ENCODE peak calls at places on chromosomes 6 and 20, in nine cellular contexts. R is uterus, B is body of pancreas, C is HCT116, D is GM12878, S is prostate gland, Q is IMR-90, P is vagina, O is upper lobe of left lung. Y is an unnamed sample.

GRCh38 chr20:58797371-58798050 is 53.2 kb downstream of the GNAS-AS1 start:
- DNase-seq in R (no peak), B (no peak), O (no peak), C (no peak), Q (no peak), D (no peak), P (no peak), S (no peak), Y (no peak)

GRCh38 chr20:63252157-63252780 is 2.0 kb downstream of the NKAIN4 start:
- DNase-seq in D (no peak), Q (no peak), R (no peak), C (no peak), B (no peak), S (no peak), P (no peak), O (no peak), Y (no peak)

GRCh38 chr20:41960166-41960565 is 342.0 kb upstream of the CHD6 start:
- DNase-seq in S (no peak), B (no peak), C (no peak), P (peak), O (no peak), R (no peak), Q (no peak), D (no peak), Y (no peak)

GRCh38 chr6:163324326-163324927 is 90.1 kb upstream of the QKI start:
- DNase-seq in Q (no peak), B (no peak), O (no peak), D (no peak), S (no peak), R (no peak), P (no peak), C (no peak), Y (no peak)

GRCh38 chr6:49530141-49530775 is 20.2 kb upstream of the C6orf141 start:
- DNase-seq in C (no peak), D (no peak), O (no peak), S (no peak), Q (no peak), R (no peak), B (no peak), P (no peak), Y (no peak)

GRCh38 chr6:88165877-88166492 is at the start of gene CNR1:
- DNase-seq in Q (no peak), O (peak), R (peak), B (peak), P (no peak), C (no peak), D (no peak), S (peak), Y (no peak)

GRCh38 chr20:46586724-46587123 is 36.3 kb upstream of the OCSTAMP start:
- DNase-seq in B (no peak), O (no peak), C (no peak), R (no peak), Q (no peak), D (no peak), S (no peak), P (no peak), Y (no peak)

GRCh38 chr20:61346996-61347906 is 95.2 kb downstream of the CDH4 start:
- DNase-seq in P (no peak), C (no peak), Q (no peak), O (no peak), R (no peak), D (no peak), S (no peak), B (no peak), Y (no peak)

GRCh38 chr6:150282806-150283205 is 86.0 kb upstream of the IYD start:
- DNase-seq in S (no peak), B (no peak), R (no peak), P (no peak), C (no peak), D (no peak), O (no peak), Q (peak), Y (no peak)

GRCh38 chr20:11652128-11652527 is 265.6 kb upstream of the BTBD3 start:
- DNase-seq in B (no peak), O (no peak), R (no peak), C (no peak), S (no peak), Q (no peak), P (no peak), D (no peak), Y (no peak)

GRCh38 chr6:161198176-161198575 is 75.7 kb downstream of the AGPAT4 start:
- DNase-seq in P (no peak), C (no peak), O (no peak), Q (no peak), B (no peak), D (no peak), R (no peak), S (no peak), Y (no peak)

GRCh38 chr6:30915591-30915946 is 1.5 kb downstream of the VARS2 start:
- DNase-seq in O (no peak), S (peak), B (peak), R (peak), P (no peak), D (no peak), Q (peak), C (peak), Y (no peak)

GRCh38 chr6:94130458-94130857 is 711.1 kb upstream of the EPHA7 start:
- DNase-seq in B (no peak), D (no peak), S (no peak), P (no peak), C (no peak), Q (no peak), R (no peak), O (no peak), Y (no peak)

GRCh38 chr6:10303806-10304520 is 110.9 kb downstream of the TFAP2A start:
- DNase-seq in R (no peak), P (no peak), B (no peak), S (no peak), O (no peak), D (no peak), Q (no peak), C (no peak), Y (no peak)

GRCh38 chr6:22826961-22827360 is 257.6 kb downstream of the HDGFL1 start:
- DNase-seq in S (no peak), Q (peak), P (no peak), C (no peak), R (no peak), O (no peak), D (no peak), B (no peak), Y (no peak)

GRCh38 chr6:29723666-29724588 is 693 bp downstream of the HLA-F start:
- DNase-seq in O (peak), S (peak), C (no peak), P (no peak), Q (no peak), D (no peak), R (peak), B (peak), Y (no peak)

GRCh38 chr20:33976959-33977358 is 16.8 kb upstream of the RALY start:
- DNase-seq in D (no peak), S (no peak), O (no peak), Q (no peak), R (no peak), P (no peak), B (no peak), C (no peak), Y (no peak)

GRCh38 chr20:33981347-33981746 is 12.4 kb upstream of the RALY start:
- DNase-seq in Q (no peak), C (no peak), P (no peak), S (no peak), B (no peak), R (no peak), D (no peak), O (no peak), Y (no peak)

GRCh38 chr20:33977535-33977934 is 16.2 kb upstream of the RALY start:
- DNase-seq in O (no peak), R (no peak), C (no peak), S (no peak), B (no peak), Q (no peak), P (no peak), D (no peak), Y (no peak)

GRCh38 chr20:33981964-33982363 is 11.7 kb upstream of the RALY start:
- DNase-seq in R (no peak), S (no peak), Q (no peak), O (no peak), B (no peak), D (no peak), P (no peak), C (no peak), Y (no peak)

GRCh38 chr20:33979094-33979493 is 14.6 kb upstream of the RALY start:
- DNase-seq in D (no peak), O (no peak), R (no peak), Q (no peak), S (no peak), C (no peak), B (no peak), P (no peak), Y (no peak)
- TF ChIP-seq CTCF in D (no peak), O (no peak), R (no peak), Q (no peak), S (no peak), C (no peak), B (no peak), P (no peak), Y (no peak)

GRCh38 chr20:4812641-4813075 is 90.9 kb downstream of the PRND start:
- DNase-seq in C (no peak), R (no peak), B (no peak), O (no peak), S (no peak), Q (no peak), D (no peak), P (no peak), Y (no peak)

GRCh38 chr20:4813839-4814695 is 92.4 kb downstream of the PRND start:
- DNase-seq in S (no peak), C (no peak), D (peak), P (no peak), Q (no peak), B (peak), O (peak), R (no peak), Y (peak)

GRCh38 chr20:4814696-4815252 is 93.1 kb downstream of the PRND start:
- DNase-seq in C (no peak), P (no peak), B (peak), Q (no peak), O (peak), S (no peak), D (peak), R (no peak), Y (peak)

GRCh38 chr20:4812216-4812615 is 90.5 kb downstream of the PRND start:
- DNase-seq in D (no peak), B (no peak), C (no peak), Q (no peak), P (no peak), R (no peak), O (no peak), S (no peak), Y (peak)

DNA sequence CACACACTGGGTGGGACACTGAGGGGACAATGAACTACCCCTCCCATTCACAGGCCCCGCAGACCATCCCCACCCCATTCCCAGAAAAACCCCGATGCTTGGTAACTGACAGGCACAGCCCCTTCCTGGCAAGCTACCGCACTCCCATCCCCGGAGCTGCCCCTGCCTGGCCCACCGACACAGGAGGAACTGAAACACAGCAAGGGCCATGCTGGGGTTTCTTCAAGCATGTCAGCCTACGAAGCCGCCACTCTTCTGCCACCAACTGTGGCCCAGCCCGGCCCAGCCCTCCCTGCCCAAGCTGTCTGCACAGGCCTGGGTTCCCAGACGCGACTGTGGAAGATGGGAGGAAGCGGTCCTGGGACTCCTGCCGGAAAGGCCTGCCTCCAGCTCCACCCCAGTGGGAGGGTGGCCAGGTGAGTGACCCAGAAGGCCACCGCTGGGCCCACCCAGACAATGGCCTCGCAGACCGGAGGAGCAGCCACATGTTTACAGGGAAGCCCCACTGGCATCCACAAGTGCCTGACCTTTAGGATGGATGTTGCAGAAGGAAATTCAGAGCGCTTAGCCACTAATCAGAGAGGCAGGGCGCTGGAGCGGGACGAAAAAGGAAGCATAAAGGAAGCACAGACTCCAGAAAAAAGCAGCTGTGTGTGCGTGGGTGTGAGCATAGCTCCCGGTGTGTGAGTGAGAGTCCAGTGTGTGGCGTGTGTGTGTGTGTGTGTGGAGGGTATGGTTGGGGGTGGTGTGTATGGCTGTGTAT is 91.5 kb downstream of the PRND start:
- DNase-seq in P (no peak), O (peak), R (no peak), Q (no peak), S (no peak), D (peak), B (peak), C (no peak), Y (peak)
- H3K4me3 ChIP-seq in P (no peak), O (no peak), R (no peak), Q (no peak), S (no peak), D (peak), B (no peak), C (no peak), Y (no peak)

GRCh38 chr20:43666376-43667328 is at the start of gene MYBL2:
- DNase-seq in R (no peak), D (no peak), C (peak), S (no peak), B (peak), P (no peak), O (peak), Q (peak), Y (no peak)
- TF ChIP-seq POLR2A in R (no peak), D (peak), C (no peak), S (no peak), B (no peak), P (no peak), O (no peak), Q (no peak), Y (no peak)

GRCh38 chr6:132166670-132167069 is 215.5 kb upstream of the CCN2 start:
- DNase-seq in C (no peak), B (no peak), P (no peak), O (no peak), R (no peak), Q (no peak), S (no peak), D (no peak), Y (no peak)

GRCh38 chr6:132165677-132166076 is 214.5 kb upstream of the CCN2 start:
- DNase-seq in P (no peak), S (no peak), C (no peak), D (no peak), O (no peak), B (no peak), Q (no peak), R (no peak), Y (no peak)

DNA sequence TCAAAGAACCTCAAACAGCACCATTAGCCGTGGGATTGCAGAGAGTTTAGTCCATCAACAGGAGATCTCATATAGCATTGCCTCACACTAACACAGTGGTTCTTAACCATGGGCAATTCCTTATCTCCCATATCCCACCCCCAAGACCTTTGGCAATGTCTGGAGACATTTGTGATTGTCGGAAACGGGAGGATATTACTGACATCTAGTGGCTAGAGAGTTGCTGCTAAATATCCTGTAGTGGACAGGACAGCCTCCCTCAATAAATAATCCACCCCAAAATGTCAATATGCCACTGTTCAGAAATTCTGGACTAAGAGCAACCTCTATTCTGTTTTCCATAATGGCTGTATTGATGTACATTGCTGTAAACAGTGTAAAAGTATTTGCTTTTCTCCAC is 210.1 kb upstream of the CCN2 start:
- DNase-seq in D (no peak), B (no peak), O (no peak), C (peak), S (no peak), R (no peak), Q (peak), P (no peak), Y (no peak)
- TF ChIP-seq CTCF in D (peak), B (peak), O (peak), C (peak), S (peak), R (peak), Q (peak), P (no peak), Y (no peak)

Y was measured in suprapubic skin.